ENCODE peak calls at places on chromosomes 16 and 17, in four cellular contexts. K, Z, Y and R are unnamed samples.

GRCh38 chr17:63701477-63702222 is 1.7 kb upstream of the LIMD2 start:
- DNase-seq in K (no peak), Y (no peak), Z (no peak), R (no peak)

GRCh38 chr17:71325117-71325516 is 795.7 kb upstream of the SOX9 start:
- DNase-seq in Z (no peak), Y (no peak), K (no peak), R (no peak)

GRCh38 chr17:9206989-9207317 is 185.6 kb downstream of the NTN1 start:
- DNase-seq in K (no peak), Z (no peak), Y (no peak), R (no peak)

GRCh38 chr17:42775534-42776098 is 2.4 kb downstream of the VPS25 start:
- DNase-seq in Y (peak; percentile 84), Z (no peak), K (peak; percentile 43), R (no peak)

GRCh38 chr17:8776861-8777260 is 18.5 kb upstream of the SPDYE4 start:
- DNase-seq in K (no peak), Z (no peak), Y (no peak), R (no peak)

GRCh38 chr16:77327717-77328116 is 107.1 kb downstream of the ADAMTS18 start:
- DNase-seq in Y (no peak), Z (no peak), K (no peak), R (no peak)

GRCh38 chr16:66946974-66947301 is 11.6 kb downstream of the CES2 start:
- DNase-seq in Y (no peak), K (no peak), Z (no peak), R (no peak)

GRCh38 chr16:3443108-3444031 is at the start of the genes NAA60 and ZNF597:
- DNase-seq in K (peak; percentile 84), Y (peak; percentile 88), Z (peak; percentile 79), R (peak; percentile 93)

GRCh38 chr17:40493697-40494096 is 7.7 kb downstream of the TNS4 start:
- DNase-seq in Z (no peak), K (no peak), Y (no peak), R (no peak)

GRCh38 chr16:12584488-12585233 is 219.0 kb downstream of the CPPED1 start:
- DNase-seq in Z (no peak), Y (no peak), K (no peak), R (peak; percentile 12)

GRCh38 chr17:79777166-79777843 is 643 bp upstream of the CBX2 start:
- DNase-seq in K (no peak), Y (peak; percentile 9), Z (no peak), R (peak; percentile 66)

GRCh38 chr17:79627766-79628690 is 17.2 kb upstream of the RBFOX3 start:
- DNase-seq in Y (no peak), K (no peak), Z (no peak), R (no peak)

GRCh38 chr17:27651411-27652345 is 20.7 kb downstream of the LGALS9 start:
- DNase-seq in Y (peak; percentile 57), K (peak; percentile 8), Z (no peak), R (peak; percentile 58)

GRCh38 chr17:183021-183420 is 1.6 kb upstream of the DOC2B start:
- DNase-seq in Y (no peak), K (no peak), Z (no peak), R (no peak)

GRCh38 chr17:2924211-2924610 is 128.0 kb downstream of the RAP1GAP2 start:
- DNase-seq in K (no peak), Z (no peak), Y (no peak), R (peak; percentile 21)

GRCh38 chr16:73298562-73298961 is 250.6 kb upstream of the ZFHX3 start:
- DNase-seq in Z (peak; percentile 14), K (peak; percentile 2), Y (peak; percentile 87), R (peak; percentile 5)

GRCh38 chr16:50607447-50607846 is 59.3 kb downstream of the NKD1 start:
- DNase-seq in Y (no peak), K (no peak), Z (no peak), R (no peak)

GRCh38 chr17:46157443-46158107 is 35.7 kb downstream of the KANSL1 start:
- DNase-seq in Z (no peak), K (peak; percentile 51), Y (peak; percentile 22), R (peak; percentile 76)

GRCh38 chr16:7679899-7680298 is 347.3 kb downstream of the RBFOX1 start:
- DNase-seq in Y (no peak), K (no peak), Z (no peak), R (no peak)

GRCh38 chr17:8905256-8905778 is 37.8 kb upstream of the PIK3R6 start:
- DNase-seq in Z (no peak), Y (no peak), K (no peak), R (no peak)

GRCh38 chr16:14309906-14310305 is 238.8 kb downstream of the MRTFB start:
- DNase-seq in K (no peak), Y (peak; percentile 71), Z (no peak), R (peak; percentile 34)

GRCh38 chr17:59764292-59764741 is 56.9 kb downstream of the VMP1 start:
- DNase-seq in Z (no peak), K (peak; percentile 84), Y (no peak), R (no peak)

GRCh38 chr17:45092932-45093430 is 31.9 kb downstream of the NMT1 start:
- DNase-seq in Y (peak; percentile 97), K (peak; percentile 96), Z (peak; percentile 97), R (peak; percentile 98)

GRCh38 chr17:31598921-31599571 is 207.6 kb downstream of the RAB11FIP4 start:
- DNase-seq in K (no peak), Y (no peak), Z (no peak), R (no peak)

GRCh38 chr17:47776330-47777197 is 43.5 kb downstream of the TBX21 start:
- DNase-seq in K (no peak), Z (no peak), Y (peak; percentile 33), R (peak; percentile 69)

GRCh38 chr17:55264640-55265298 is at the start of gene HLF:
- DNase-seq in Y (no peak), K (no peak), Z (peak; percentile 21), R (peak; percentile 71)

GRCh38 chr17:32341141-32341856 is 674 bp downstream of the C17orf75 start:
- DNase-seq in K (no peak), Z (no peak), Y (no peak), R (no peak)

GRCh38 chr16:28873543-28874201 is 4.6 kb upstream of the ATP2A1 start:
- DNase-seq in Y (no peak), Z (no peak), K (no peak), R (peak; percentile 21)

GRCh38 chr16:83932955-83933673 is 19.9 kb upstream of the OSGIN1 start:
- DNase-seq in Y (no peak), K (no peak), Z (no peak), R (no peak)

GRCh38 chr16:53816211-53816610 is 112.3 kb downstream of the FTO start:
- DNase-seq in Y (no peak), K (no peak), Z (no peak), R (no peak)

GRCh38 chr17:72971513-72971880 is 121.0 kb downstream of the SLC39A11 start:
- DNase-seq in K (no peak), Y (no peak), Z (no peak), R (no peak)

GRCh38 chr17:72378414-72379395 is 257.9 kb downstream of the SOX9 start:
- DNase-seq in Y (no peak), K (no peak), Z (no peak), R (no peak)

DNA sequence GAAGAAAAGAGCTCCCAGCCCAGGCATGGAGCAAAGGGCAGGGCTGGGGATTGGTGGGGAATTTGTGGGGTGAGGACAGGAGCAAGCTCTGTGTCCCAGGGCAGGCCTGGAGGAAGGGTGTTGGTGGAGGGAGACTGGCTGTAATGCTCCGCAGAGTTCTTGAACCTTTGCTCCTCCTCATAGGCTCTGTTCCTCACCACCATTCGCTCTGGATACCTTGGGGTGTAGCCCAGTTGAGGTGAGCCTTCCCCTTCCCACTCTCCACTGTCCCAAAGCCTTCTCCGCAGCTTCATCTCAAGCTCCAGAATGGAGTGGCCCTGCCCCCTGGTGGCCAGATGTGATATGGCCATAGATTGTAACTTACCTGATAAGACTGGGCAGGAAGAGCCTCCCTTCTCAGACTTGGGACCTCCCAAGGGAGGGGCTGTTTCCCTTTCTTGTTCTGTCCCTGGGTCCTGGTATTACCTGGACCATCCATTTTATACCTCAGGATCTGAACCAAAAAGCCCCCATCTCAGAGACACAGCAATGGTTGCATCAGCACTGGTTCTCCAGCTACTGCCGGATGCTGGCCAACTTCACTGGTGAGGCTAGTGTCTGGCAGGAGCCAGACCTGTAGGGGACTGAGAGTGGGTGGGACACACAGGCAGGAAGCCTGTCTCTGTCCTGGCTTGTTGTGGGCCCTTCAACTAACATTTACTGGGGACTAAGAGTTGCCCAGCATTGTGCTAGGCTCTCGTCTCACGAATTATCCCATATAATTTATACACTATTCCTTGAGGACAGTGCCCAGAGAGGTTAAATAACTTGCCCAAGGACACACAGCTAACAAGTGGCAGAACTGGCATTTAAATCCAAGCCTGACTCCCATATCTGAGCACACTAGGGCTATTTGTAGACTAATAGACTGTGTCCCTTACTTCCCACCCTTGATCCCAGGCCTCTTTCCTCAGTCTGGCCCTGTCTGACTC is 19.1 kb upstream of the STAC2 start:
- DNase-seq in Z (peak; percentile 31), K (peak; percentile 70), Y (peak; percentile 76), R (peak; percentile 86)
- H3K4me3 ChIP-seq in Z (no peak overlapping the region), K (no peak overlapping the region), Y (no peak overlapping the region), R (no peak overlapping the region)

GRCh38 chr16:54928016-54928356 is 2.7 kb upstream of the IRX5 start:
- DNase-seq in Z (no peak), Y (no peak), K (no peak), R (no peak)
- H3K4me3 ChIP-seq in Z (peak overlapping the region; percentile 70), Y (peak overlapping the region; percentile 57), K (peak overlapping the region; percentile 78), R (peak overlapping the region; percentile 68)

GRCh38 chr16:78606572-78606971 is 507.1 kb downstream of the WWOX start:
- DNase-seq in K (no peak), Z (no peak), Y (no peak), R (no peak)
- H3K4me3 ChIP-seq in K (no peak overlapping the region), Z (no peak overlapping the region), Y (no peak overlapping the region), R (no peak overlapping the region)

GRCh38 chr16:85527767-85528297 is 85.3 kb upstream of the GSE1 start:
- DNase-seq in K (no peak), Z (no peak), Y (no peak), R (no peak)
- H3K4me3 ChIP-seq in K (no peak overlapping the region), Z (no peak overlapping the region), Y (no peak overlapping the region), R (no peak overlapping the region)

GRCh38 chr16:87621550-87621829 is 19.2 kb downstream of the JPH3 start:
- DNase-seq in Y (no peak), Z (no peak), K (no peak), R (no peak)
- H3K4me3 ChIP-seq in Y (no peak overlapping the region), Z (no peak overlapping the region), K (no peak overlapping the region), R (no peak overlapping the region)

DNA sequence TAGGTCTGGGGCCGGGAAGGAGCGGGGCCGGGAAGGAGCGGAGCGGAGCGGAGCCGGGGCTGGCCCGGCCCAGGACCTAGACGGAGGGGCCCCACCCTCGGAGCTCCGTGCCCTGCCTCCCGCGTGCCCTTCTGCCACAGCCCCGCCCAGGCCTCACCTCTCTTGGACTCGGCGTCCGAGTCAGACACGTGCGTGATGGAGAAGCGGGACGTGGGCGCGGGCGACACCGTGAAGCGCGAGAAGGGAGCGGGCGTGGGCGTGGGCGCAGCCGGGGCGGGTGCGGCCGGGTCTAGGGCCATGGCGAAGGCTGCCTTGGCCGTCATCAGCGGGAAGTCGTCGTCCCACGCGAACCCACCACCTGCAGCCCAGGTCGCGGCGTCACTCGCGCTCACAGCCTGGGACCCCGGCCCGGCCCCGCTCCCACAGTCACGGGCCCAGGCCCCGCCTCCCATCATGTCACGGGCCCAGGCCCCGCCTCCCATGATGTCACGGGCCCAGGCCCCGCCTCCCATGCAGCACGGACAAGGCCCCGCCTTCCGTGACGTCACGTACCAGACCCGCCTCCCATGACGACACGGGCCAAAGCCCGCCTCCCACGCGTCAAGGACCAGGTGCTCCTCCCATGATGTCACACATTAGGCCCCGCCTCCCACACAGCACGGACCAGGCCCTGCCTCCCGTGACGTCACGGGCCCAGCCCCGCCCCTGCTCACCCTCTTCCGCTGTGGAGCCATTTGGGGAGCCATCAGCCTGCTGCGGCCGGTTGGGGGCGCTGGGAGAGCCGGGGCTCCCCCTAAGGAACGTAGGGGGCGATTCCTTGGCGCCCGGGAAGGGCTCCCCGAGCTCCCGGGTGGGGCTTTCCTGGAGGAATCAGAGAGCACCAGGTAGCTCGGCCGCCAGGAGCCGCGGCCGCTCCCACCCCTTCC is 45.8 kb upstream of the PVALEF start:
- DNase-seq in Y (peak; percentile 92), K (peak; percentile 81), Z (peak; percentile 59), R (peak; percentile 95)
- H3K4me3 ChIP-seq in Y (peak overlapping the region; percentile 49), K (peak overlapping the region; percentile 40), Z (peak overlapping the region; percentile 46), R (peak overlapping the region; percentile 60)

GRCh38 chr17:7769854-7770253 is 52.3 kb downstream of the DNAH2 start:
- DNase-seq in Y (no peak), Z (no peak), K (no peak), R (no peak)
- H3K4me3 ChIP-seq in Y (no peak overlapping the region), Z (no peak overlapping the region), K (no peak overlapping the region), R (no peak overlapping the region)